ENCODE peak calls at places on chromosomes 3 and 15, in four cellular contexts. D is progenitor cell of endocrine pancreas; T is stimulated activated CD4-positive, alpha-beta T cell treated with anti-CD3 and anti-CD28 coated beads, Interleukin-2, amount 100 ng/mL, for 48 hours; F is posterior cingulate gyrus. J is an unnamed sample.

GRCh38 chr3:133384331-133385027 is 15.4 kb upstream of the BFSP2 start:
- DNase-seq in D (peak), T (peak), F (peak), J (peak)

GRCh38 chr3:141484701-141485287 is 2.0 kb upstream of the RASA2 start:
- DNase-seq in D (no peak), T (no peak), F (no peak), J (no peak)

GRCh38 chr3:126284258-126284904 is 72.8 kb downstream of the KLF15 start:
- DNase-seq in D (no peak), T (no peak), F (no peak), J (peak)

GRCh38 chr15:35507932-35508638 is 37.9 kb downstream of the DPH6 start:
- DNase-seq in D (no peak), T (no peak), F (no peak), J (no peak)

GRCh38 chr3:153257673-153258351 is 95.8 kb downstream of the RAP2B start:
- DNase-seq in D (no peak), T (no peak), F (no peak), J (no peak)

GRCh38 chr3:143597774-143598652 is 250.3 kb downstream of the SLC9A9 start:
- DNase-seq in D (no peak), T (no peak), F (no peak), J (no peak)

GRCh38 chr3:11465744-11466611 is 177.7 kb downstream of the VGLL4 start:
- DNase-seq in D (no peak), T (no peak), F (no peak), J (no peak)

GRCh38 chr15:45522931-45523331 is 376 bp upstream of the SLC30A4 start:
- DNase-seq in D (no peak), T (no peak), F (no peak), J (no peak)

GRCh38 chr15:83919319-83919830 is 265.5 kb downstream of the ADAMTSL3 start:
- DNase-seq in D (no peak), T (peak), F (no peak), J (no peak)

GRCh38 chr15:33152502-33153109 is 41.9 kb downstream of the FMN1 start:
- DNase-seq in D (no peak), T (no peak), F (no peak), J (no peak)

GRCh38 chr15:25329685-25330084 is 109.1 kb downstream of the UBE3A start:
- DNase-seq in D (no peak), T (no peak), F (no peak), J (no peak)

GRCh38 chr3:186182850-186183249 is 74.0 kb upstream of the ETV5 start:
- DNase-seq in D (no peak), T (no peak), F (no peak), J (no peak)

GRCh38 chr15:42283671-42284070 is 10.4 kb upstream of the TMEM87A start:
- DNase-seq in D (no peak), T (no peak), F (no peak), J (no peak)

GRCh38 chr3:123272547-123272946 is 70.8 kb downstream of the SEC22A start:
- DNase-seq in D (no peak), T (no peak), F (no peak), J (no peak)

GRCh38 chr15:29432191-29433049 is 162.8 kb upstream of the NSMCE3 start:
- DNase-seq in D (no peak), T (no peak), F (no peak), J (no peak)

GRCh38 chr15:80846416-80846815 is 67.2 kb downstream of the CEMIP start:
- DNase-seq in D (no peak), T (no peak), F (no peak), J (peak)

GRCh38 chr3:183779896-183780450 is 45.4 kb downstream of the MAP6D1 start:
- DNase-seq in D (no peak), T (no peak), F (no peak), J (no peak)

GRCh38 chr15:77807115-77807514 is 174.4 kb upstream of the LINGO1 start:
- DNase-seq in D (no peak), T (no peak), F (no peak), J (no peak)

GRCh38 chr15:61879219-61879618 is 181.0 kb downstream of the VPS13C start:
- DNase-seq in D (no peak), T (no peak), F (no peak), J (no peak)

GRCh38 chr3:196179380-196180308 is 31.6 kb downstream of the ZDHHC19 start:
- DNase-seq in D (no peak), T (peak), F (peak), J (no peak)

GRCh38 chr3:63960048-63960711 is 48.0 kb upstream of the SCAANT1 start:
- DNase-seq in D (no peak), T (no peak), F (no peak), J (peak)

GRCh38 chr3:119497824-119498187 is 541 bp upstream of the TIMMDC1 start:
- DNase-seq in D (no peak), T (no peak), F (peak), J (no peak)

GRCh38 chr3:50192689-50193141 is 1.3 kb downstream of the GNAT1 start:
- DNase-seq in D (peak), T (peak), F (peak), J (peak)

GRCh38 chr3:106825962-106826605 is 551.2 kb upstream of the CCDC54 start:
- DNase-seq in D (no peak), T (no peak), F (no peak), J (no peak)

GRCh38 chr3:72665701-72666443 is 182.4 kb downstream of the SHQ1 start:
- DNase-seq in D (no peak), T (peak), F (no peak), J (no peak)

GRCh38 chr3:146682176-146682575 is 77.0 kb upstream of the PLSCR5 start:
- DNase-seq in D (no peak), T (no peak), F (no peak), J (no peak)

GRCh38 chr3:78868570-78868969 is 899.2 kb downstream of the ROBO1 start:
- DNase-seq in D (no peak), T (no peak), F (no peak), J (no peak)

GRCh38 chr3:12060139-12060831 is 56.1 kb downstream of the SYN2 start:
- DNase-seq in D (no peak), T (no peak), F (no peak), J (no peak)

GRCh38 chr3:157459706-157460105 is 23.1 kb downstream of the PTX3 start:
- DNase-seq in D (no peak), T (no peak), F (no peak), J (no peak)

GRCh38 chr15:99430881-99431401 is 134.8 kb upstream of the MEF2A start:
- DNase-seq in D (no peak), T (no peak), F (no peak), J (no peak)

GRCh38 chr3:160756907-160757623 is 1.0 kb downstream of the PPM1L start:
- DNase-seq in D (no peak), T (no peak), F (no peak), J (no peak)

GRCh38 chr3:194296448-194296831 is 54.7 kb downstream of the CPN2 start:
- DNase-seq in D (no peak), T (no peak), F (no peak), J (peak)

GRCh38 chr3:50256978-50257890 is 11.7 kb upstream of the SEMA3B start:
- DNase-seq in D (no peak), T (no peak), F (no peak), J (no peak)

GRCh38 chr3:132135628-132136333 is 101.0 kb upstream of the CPNE4 start:
- DNase-seq in D (no peak), T (no peak), F (no peak), J (peak)

GRCh38 chr3:157618075-157618760 is 115.0 kb upstream of the VEPH1 start:
- DNase-seq in D (no peak), T (no peak), F (no peak), J (peak)

GRCh38 chr3:42655980-42656679 is 2.6 kb downstream of the ZBTB47 start:
- DNase-seq in D (no peak), T (no peak), F (no peak), J (peak)

GRCh38 chr15:98930591-98930990 is 77.0 kb downstream of the PGPEP1L start:
- DNase-seq in D (no peak), T (no peak), F (no peak), J (no peak)

GRCh38 chr3:189941679-189942078 is 179.0 kb downstream of the P3H2 start:
- DNase-seq in D (no peak), T (no peak), F (no peak), J (peak)

GRCh38 chr15:28079313-28079969 is 19.7 kb downstream of the OCA2 start:
- DNase-seq in D (no peak), T (no peak), F (no peak), J (no peak)

J was measured in RCC 7860.